ENCODE peak calls at places on chromosomes 3 and 15, in ten cellular contexts. U, H, X, O, T, P, V, W, A and F are unnamed samples.

GRCh38 chr3:64612916-64613526 is 74.8 kb downstream of the ADAMTS9 start:
- DNase-seq in U (peak), H (no peak), X (no peak), O (peak), T (no peak), P (no peak), V (no peak), W (no peak), A (no peak), F (no peak)

GRCh38 chr3:156554515-156554841 is 439 bp downstream of the SSR3 start:
- DNase-seq in U (no peak), H (no peak), X (no peak), O (no peak), T (no peak), P (no peak), V (no peak), W (peak), A (peak), F (no peak)

GRCh38 chr3:14488286-14489036 is 51.7 kb downstream of the GRIP2 start:
- DNase-seq in U (peak), H (peak), X (no peak), O (no peak), T (no peak), P (no peak), V (peak), W (no peak), A (no peak), F (peak)

GRCh38 chr3:189490749-189491148 is 140.4 kb upstream of the TP63 start:
- DNase-seq in U (no peak), H (peak), X (no peak), O (no peak), T (no peak), P (no peak), V (no peak), W (no peak), A (no peak), F (peak)

GRCh38 chr15:70587896-70588567 is 175.3 kb downstream of the UACA start:
- DNase-seq in U (no peak), H (no peak), X (no peak), O (no peak), T (no peak), P (no peak), V (no peak), W (no peak), A (no peak), F (no peak)

GRCh38 chr3:114213669-114214541 is 23.5 kb downstream of the ZNF80 start:
- DNase-seq in U (peak), H (peak), X (peak), O (peak), T (no peak), P (peak), V (peak), W (peak), A (peak), F (no peak)

GRCh38 chr3:21705769-21706168 is 45.2 kb downstream of the ZNF385D start:
- DNase-seq in U (no peak), H (peak), X (peak), O (peak), T (no peak), P (peak), V (peak), W (peak), A (no peak), F (peak)

GRCh38 chr3:121648219-121648958 is 12.3 kb downstream of the HCLS1 start:
- DNase-seq in U (no peak), H (peak), X (no peak), O (no peak), T (no peak), P (no peak), V (no peak), W (no peak), A (no peak), F (peak)

GRCh38 chr15:66294157-66294931 is 976 bp downstream of the DIS3L start:
- DNase-seq in U (peak), H (peak), X (peak), O (peak), T (no peak), P (peak), V (no peak), W (peak), A (no peak), F (peak)

GRCh38 chr3:18580268-18580667 is 155.1 kb upstream of the SATB1 start:
- DNase-seq in U (no peak), H (no peak), X (no peak), O (peak), T (no peak), P (no peak), V (no peak), W (no peak), A (no peak), F (peak)

GRCh38 chr3:40079845-40080240 is 229.7 kb upstream of the EIF1B start:
- DNase-seq in U (no peak), H (peak), X (no peak), O (no peak), T (no peak), P (no peak), V (no peak), W (no peak), A (no peak), F (no peak)

GRCh38 chr15:51076898-51077564 is 17.7 kb downstream of the TNFAIP8L3 start:
- DNase-seq in U (peak), H (no peak), X (no peak), O (peak), T (no peak), P (no peak), V (peak), W (peak), A (no peak), F (no peak)

GRCh38 chr3:186099178-186099577 is 9.7 kb downstream of the ETV5 start:
- DNase-seq in U (peak), H (peak), X (peak), O (peak), T (no peak), P (no peak), V (peak), W (peak), A (no peak), F (peak)

GRCh38 chr3:190912736-190913135 is 50.2 kb upstream of the GMNC start:
- DNase-seq in U (no peak), H (peak), X (no peak), O (no peak), T (no peak), P (no peak), V (no peak), W (peak), A (no peak), F (no peak)

GRCh38 chr3:127646501-127647046 is 17.6 kb downstream of the PODXL2 start:
- DNase-seq in U (no peak), H (no peak), X (no peak), O (no peak), T (no peak), P (no peak), V (no peak), W (no peak), A (no peak), F (no peak)

GRCh38 chr3:53806182-53807116 is 39.8 kb downstream of the CHDH start:
- DNase-seq in U (no peak), H (peak), X (no peak), O (peak), T (no peak), P (peak), V (no peak), W (peak), A (no peak), F (no peak)

GRCh38 chr3:64853456-64853855 is 165.7 kb upstream of the ADAMTS9 start:
- DNase-seq in U (no peak), H (peak), X (no peak), O (no peak), T (no peak), P (no peak), V (no peak), W (no peak), A (no peak), F (no peak)

GRCh38 chr3:37945803-37946530 is 44.6 kb upstream of the VILL start:
- DNase-seq in U (no peak), H (peak), X (peak), O (no peak), T (no peak), P (peak), V (no peak), W (no peak), A (no peak), F (peak)

GRCh38 chr15:71753346-71753745 is 57.0 kb upstream of the NR2E3 start:
- DNase-seq in U (no peak), H (peak), X (peak), O (no peak), T (no peak), P (no peak), V (no peak), W (no peak), A (no peak), F (no peak)

GRCh38 chr15:25134546-25134945 is 179.8 kb downstream of the SNRPN start:
- DNase-seq in U (no peak), H (peak), X (no peak), O (no peak), T (no peak), P (no peak), V (no peak), W (peak), A (no peak), F (no peak)

GRCh38 chr15:25133804-25134203 is 179.0 kb downstream of the SNRPN start:
- DNase-seq in U (no peak), H (no peak), X (no peak), O (no peak), T (no peak), P (no peak), V (no peak), W (no peak), A (no peak), F (no peak)

GRCh38 chr15:25137013-25137412 is 182.2 kb downstream of the SNRPN start:
- DNase-seq in U (no peak), H (no peak), X (no peak), O (no peak), T (no peak), P (no peak), V (no peak), W (no peak), A (no peak), F (no peak)

DNA sequence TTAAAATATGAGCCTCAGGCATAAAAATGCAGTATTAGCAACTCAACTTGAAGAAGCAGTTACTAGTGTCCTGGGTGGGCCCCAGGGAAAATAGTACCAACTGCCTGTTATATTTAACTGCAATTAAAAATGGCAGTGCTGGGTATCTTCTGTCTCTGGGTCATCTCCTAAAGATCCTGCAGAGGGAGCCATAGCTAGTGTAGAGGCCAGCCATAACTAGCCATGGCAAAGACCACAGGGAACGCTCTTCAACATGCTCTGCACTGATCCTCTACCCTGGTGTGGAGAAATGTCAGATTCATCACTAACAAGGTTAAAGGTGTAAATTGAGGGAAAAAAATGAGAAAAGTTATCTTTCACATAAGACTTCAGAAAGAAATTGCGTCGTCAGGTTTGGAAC is 181.3 kb downstream of the SNRPN start:
- DNase-seq in U (no peak), H (no peak), X (no peak), O (peak), T (peak), P (no peak), V (no peak), W (no peak), A (no peak), F (no peak)
- TF ChIP-seq CTCF in U (no peak), H (no peak), X (peak), O (peak), T (peak), P (peak), V (peak), W (peak), A (no peak), F (no peak)

GRCh38 chr15:65086680-65087111 is 10.2 kb downstream of the KBTBD13 start:
- DNase-seq in U (peak), H (peak), X (no peak), O (no peak), T (no peak), P (no peak), V (no peak), W (no peak), A (no peak), F (no peak)
- TF ChIP-seq CTCF in U (no peak), H (peak), X (no peak), O (no peak), T (peak), P (peak), V (no peak), W (peak), A (no peak), F (no peak)

DNA sequence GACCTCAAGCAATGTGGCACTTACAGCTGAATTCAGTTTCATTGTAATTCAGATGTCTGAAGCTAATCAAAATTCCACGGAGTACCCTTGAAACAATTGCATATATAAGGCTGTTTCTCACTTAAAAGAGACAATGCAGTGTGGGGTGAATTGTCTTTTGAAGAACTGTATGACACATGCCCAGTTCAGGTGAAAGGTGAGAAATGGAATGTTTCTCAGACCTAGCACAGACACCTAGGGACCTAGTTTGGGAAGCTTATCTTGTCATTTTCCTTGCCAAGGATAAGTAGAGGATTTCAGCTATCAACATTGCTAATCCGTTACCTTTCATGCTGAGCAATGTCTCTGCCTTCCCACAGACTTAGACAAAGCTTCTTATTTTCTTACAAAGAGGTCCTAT is 36.3 kb downstream of the MBNL1 start:
- DNase-seq in U (no peak), H (no peak), X (no peak), O (no peak), T (no peak), P (no peak), V (no peak), W (no peak), A (no peak), F (no peak)
- TF ChIP-seq CTCF in U (no peak), H (no peak), X (no peak), O (no peak), T (no peak), P (no peak), V (no peak), W (no peak), A (no peak), F (no peak)

DNA sequence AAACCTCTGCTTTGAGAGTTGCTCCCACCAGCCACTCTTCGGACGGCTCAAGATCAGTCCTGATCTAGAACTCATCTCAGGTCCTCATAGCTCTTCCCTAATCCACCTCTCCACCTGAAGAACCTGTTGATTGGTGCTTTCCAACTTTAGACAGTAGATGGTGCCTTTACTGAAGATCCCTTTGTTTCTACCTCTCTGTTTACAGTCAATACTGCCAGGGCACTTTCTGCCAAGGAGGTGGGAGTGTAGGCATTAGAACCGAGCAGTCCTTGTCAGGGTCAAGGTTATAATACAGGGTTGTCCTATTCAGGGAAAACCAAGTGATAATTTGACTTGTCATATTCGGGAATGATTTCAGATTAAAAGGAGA is 1.2 kb downstream of the CGNL1 start:
- DNase-seq in U (no peak), H (peak), X (no peak), O (no peak), T (no peak), P (no peak), V (no peak), W (no peak), A (no peak), F (peak)
- TF ChIP-seq CTCF in U (no peak), H (peak), X (no peak), O (no peak), T (no peak), P (no peak), V (no peak), W (no peak), A (no peak), F (no peak)

DNA sequence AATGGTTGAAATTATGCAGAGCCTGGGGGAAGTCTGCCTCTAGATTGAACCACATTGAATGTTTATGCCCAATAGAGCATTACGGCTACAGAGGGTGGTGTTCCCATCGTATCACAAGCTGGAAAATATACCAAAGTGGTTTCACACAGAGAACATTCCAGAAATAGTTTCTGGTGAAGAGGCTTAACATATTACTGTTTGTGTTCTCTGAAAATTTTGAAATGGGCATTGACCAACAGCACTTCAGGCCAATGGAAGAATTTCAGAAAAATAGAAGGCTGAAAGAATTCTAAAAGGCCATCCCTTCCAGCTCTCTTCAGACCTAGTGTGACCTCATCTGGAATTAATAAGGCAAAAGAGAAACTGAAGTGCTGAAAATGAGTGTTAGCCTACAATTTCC is 203.8 kb downstream of the NEK10 start:
- DNase-seq in U (no peak), H (no peak), X (peak), O (no peak), T (no peak), P (peak), V (no peak), W (peak), A (no peak), F (no peak)
- TF ChIP-seq CTCF in U (no peak), H (no peak), X (no peak), O (no peak), T (no peak), P (no peak), V (no peak), W (no peak), A (no peak), F (no peak)

DNA sequence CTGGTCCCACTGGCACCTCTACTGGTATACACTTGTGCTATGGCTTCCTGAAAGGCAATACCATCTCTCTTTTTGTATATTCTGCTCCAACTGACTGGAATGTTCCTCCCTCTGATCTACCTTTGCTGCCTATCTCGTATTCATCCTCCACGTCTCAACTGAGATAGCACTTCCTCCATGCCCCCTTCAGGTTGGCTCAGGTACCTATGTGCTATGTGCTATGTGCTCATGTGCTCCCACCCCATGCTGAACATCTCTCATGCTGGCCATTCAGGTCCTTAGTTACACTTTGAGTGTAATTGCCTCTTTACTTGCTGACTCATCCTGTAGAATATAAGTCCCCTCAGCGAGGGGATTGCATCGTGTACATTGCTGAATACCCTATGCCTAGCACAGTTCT is 156.9 kb downstream of the SOX2 start:
- DNase-seq in U (no peak), H (no peak), X (no peak), O (no peak), T (no peak), P (no peak), V (no peak), W (no peak), A (no peak), F (no peak)
- TF ChIP-seq CTCF in U (no peak), H (no peak), X (no peak), O (no peak), T (no peak), P (no peak), V (no peak), W (no peak), A (no peak), F (no peak)

DNA sequence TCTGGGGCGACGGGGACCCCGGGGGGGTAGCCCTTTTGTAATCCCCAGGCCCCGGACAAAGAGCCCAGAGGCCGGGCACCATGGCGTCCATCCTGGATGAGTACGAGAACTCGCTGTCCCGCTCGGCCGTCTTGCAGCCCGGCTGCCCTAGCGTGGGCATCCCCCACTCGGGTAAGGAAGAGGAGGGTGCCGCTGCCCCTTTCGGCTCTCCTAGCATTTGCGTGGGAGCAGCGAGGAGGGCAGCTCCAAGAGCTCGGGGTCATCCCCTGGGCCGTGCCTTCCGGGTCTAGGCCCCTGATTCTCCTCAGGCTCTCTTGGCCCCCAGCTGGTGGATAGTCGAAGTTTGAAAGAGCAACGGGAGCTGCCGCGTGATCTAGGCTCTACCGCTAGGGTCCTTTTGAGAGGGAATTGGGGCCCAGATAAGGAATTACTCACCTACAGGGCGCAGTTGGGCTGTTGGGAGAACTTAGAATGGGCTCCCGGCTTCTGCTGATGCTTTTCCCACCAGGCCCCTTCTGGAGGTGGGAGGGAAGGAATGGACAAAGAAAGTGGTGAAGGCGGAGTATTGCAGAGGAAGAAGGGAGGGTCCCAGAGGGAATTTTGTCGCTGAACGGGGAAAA is 549 bp downstream of the VPS18 start:
- DNase-seq in U (peak), H (peak), X (no peak), O (peak), T (peak), P (no peak), V (peak), W (peak), A (peak), F (peak)
- TF ChIP-seq CTCF in U (peak), H (peak), X (peak), O (peak), T (no peak), P (peak), V (peak), W (peak), A (peak), F (peak)

GRCh38 chr3:25781758-25782594 is 1.3 kb downstream of the NGLY1 start:
- DNase-seq in U (no peak), H (no peak), X (no peak), O (no peak), T (no peak), P (no peak), V (no peak), W (no peak), A (no peak), F (no peak)
- TF ChIP-seq CTCF in U (no peak), H (no peak), X (no peak), O (no peak), T (no peak), P (no peak), V (no peak), W (no peak), A (no peak), F (no peak)